ENCODE peak calls at places on chromosomes 16 and 17, in four cellular contexts. L, R, C and P are unnamed samples.

GRCh38 chr16:16009396-16009795 is 60.0 kb downstream of the ABCC1 start:
- DNase-seq in L (no peak), R (no peak), C (no peak), P (no peak)

GRCh38 chr17:73189417-73190099 is 3.3 kb upstream of the COG1 start:
- DNase-seq in L (no peak), R (no peak), C (peak), P (no peak)

GRCh38 chr17:40547079-40547784 is 18.0 kb downstream of the CCR7 start:
- DNase-seq in L (no peak), R (no peak), C (no peak), P (peak)

GRCh38 chr17:31008374-31009035 is 37.7 kb downstream of the RNF135 start:
- DNase-seq in L (peak), R (no peak), C (no peak), P (peak)

GRCh38 chr16:52603015-52603414 is 56.1 kb upstream of the TOX3 start:
- DNase-seq in L (no peak), R (no peak), C (no peak), P (no peak)

GRCh38 chr16:54843424-54843750 is 87.3 kb upstream of the IRX5 start:
- DNase-seq in L (no peak), R (no peak), C (no peak), P (no peak)

GRCh38 chr17:18159551-18160120 is 24.0 kb upstream of the ALKBH5 start:
- DNase-seq in L (no peak), R (no peak), C (no peak), P (no peak)

GRCh38 chr17:38727661-38728220 is 2.4 kb upstream of the CISD3 start:
- DNase-seq in L (no peak), R (no peak), C (no peak), P (no peak)

GRCh38 chr17:35931794-35932419 is 1.3 kb upstream of the RDM1 start:
- DNase-seq in L (no peak), R (no peak), C (no peak), P (no peak)

GRCh38 chr17:78118801-78119241 is 9.7 kb downstream of the TMC6 start:
- DNase-seq in L (no peak), R (no peak), C (no peak), P (no peak)

GRCh38 chr17:4565209-4566141 is 5.1 kb upstream of the GGT6 start:
- DNase-seq in L (no peak), R (no peak), C (peak), P (no peak)

GRCh38 chr16:48963306-48963705 is 318.3 kb downstream of the CBLN1 start:
- DNase-seq in L (no peak), R (no peak), C (no peak), P (no peak)

DNA sequence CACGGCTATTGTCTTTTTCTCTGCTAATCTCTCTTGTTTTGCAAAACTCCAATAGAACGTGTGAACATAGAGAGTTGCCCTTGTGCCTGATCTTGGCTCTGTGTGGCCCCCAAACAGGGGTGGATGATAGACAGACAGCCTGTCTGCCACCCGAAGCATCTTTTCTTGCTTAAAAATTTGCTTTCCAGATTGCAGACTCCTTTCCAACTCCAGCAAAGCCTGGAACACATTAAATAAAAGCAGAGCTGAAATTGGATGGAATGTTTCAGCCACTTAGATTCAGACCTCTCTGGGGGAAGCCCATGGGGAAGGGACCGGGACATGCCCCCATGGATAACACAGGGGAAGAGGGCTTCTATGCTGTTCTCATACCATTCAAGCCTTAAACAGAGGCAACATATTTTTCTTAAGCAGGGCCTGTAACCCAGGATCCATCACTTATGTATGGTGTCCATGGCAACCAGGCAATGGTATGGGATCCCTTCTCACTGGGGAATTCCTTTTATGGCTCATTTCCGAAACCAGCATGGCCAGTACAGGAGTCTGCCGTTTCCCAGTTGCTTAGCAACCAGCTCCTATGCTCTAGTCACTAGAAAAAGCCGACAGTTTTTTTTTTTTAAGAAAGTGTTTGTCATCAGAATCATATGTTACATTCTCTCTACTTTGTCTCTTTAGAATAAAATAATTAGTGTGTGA is 61.9 kb upstream of the MARCHF10 start:
- DNase-seq in L (no peak), R (no peak), C (no peak), P (no peak)
- TF ChIP-seq SPI1 in L (no peak), R (no peak), C (no peak), P (no peak)

GRCh38 chr17:67526700-67527099 is 149.6 kb downstream of the PITPNC1 start:
- DNase-seq in L (no peak), R (no peak), C (no peak), P (no peak)
- TF ChIP-seq SPI1 in L (no peak), R (no peak), C (no peak), P (no peak)

GRCh38 chr16:2785101-2785991 is 2.0 kb downstream of the PRSS33 start:
- DNase-seq in L (no peak), R (no peak), C (peak), P (no peak)

GRCh38 chr16:2786061-2786825 is 1.1 kb downstream of the PRSS33 start:
- DNase-seq in L (no peak), R (no peak), C (no peak), P (no peak)

GRCh38 chr16:2786826-2787151 is 571 bp downstream of the PRSS33 start:
- DNase-seq in L (no peak), R (no peak), C (no peak), P (no peak)

GRCh38 chr16:2787961-2788360 is 601 bp upstream of the PRSS33 start:
- DNase-seq in L (no peak), R (no peak), C (no peak), P (no peak)

GRCh38 chr16:2787406-2787805 is at the start of gene PRSS33:
- DNase-seq in L (no peak), R (no peak), C (no peak), P (no peak)
- TF ChIP-seq SPI1 in L (no peak), R (no peak), C (no peak), P (no peak)

DNA sequence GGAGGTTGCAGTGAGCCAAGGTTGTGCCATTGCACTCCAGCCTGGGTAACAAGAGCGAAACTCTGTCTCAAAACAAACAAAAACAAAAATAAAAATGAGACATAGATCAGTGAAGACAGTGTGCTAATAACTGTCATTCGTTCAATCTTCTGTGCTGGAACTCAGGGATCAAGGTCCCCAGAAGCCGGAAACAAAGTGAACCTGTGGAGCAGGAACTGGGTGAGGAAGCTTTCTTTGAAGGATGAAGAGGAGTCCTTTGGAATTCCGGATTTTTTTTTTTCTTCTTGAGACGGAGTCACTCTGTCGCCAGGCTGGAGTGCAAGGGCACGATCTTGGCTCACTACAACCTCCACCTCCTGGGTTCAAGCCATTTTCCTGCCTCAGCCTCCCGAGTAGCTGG is 2.1 kb upstream of the SLC2A4 start:
- DNase-seq in L (no peak), R (no peak), C (no peak), P (no peak)
- TF ChIP-seq SPI1 in L (no peak), R (no peak), C (no peak), P (no peak)

DNA sequence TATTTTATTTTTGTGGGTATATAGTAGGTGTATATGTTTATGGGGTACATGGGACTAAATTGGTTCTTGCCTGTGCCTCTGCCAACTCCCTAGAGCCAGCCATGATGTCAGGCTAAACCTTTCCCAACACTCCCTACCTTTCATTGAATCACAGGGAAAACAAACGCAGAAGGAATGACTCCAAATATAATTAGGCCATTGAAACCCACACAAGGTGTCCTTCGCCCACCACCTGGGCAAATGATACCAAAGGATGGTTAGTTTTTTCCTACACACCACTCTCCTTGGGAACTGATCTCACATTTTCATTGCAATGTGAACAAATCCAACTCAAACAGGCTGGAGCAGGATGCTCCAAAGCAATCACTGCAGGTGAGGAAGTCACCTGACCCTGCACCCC is 27.5 kb downstream of the WSB1 start:
- DNase-seq in L (no peak), R (no peak), C (no peak), P (no peak)
- TF ChIP-seq SPI1 in L (no peak), R (no peak), C (no peak), P (no peak)

GRCh38 chr16:57367111-57367752 is 5.1 kb upstream of the CX3CL1 start:
- DNase-seq in L (no peak), R (no peak), C (no peak), P (no peak)
- TF ChIP-seq SPI1 in L (no peak), R (no peak), C (no peak), P (no peak)

DNA sequence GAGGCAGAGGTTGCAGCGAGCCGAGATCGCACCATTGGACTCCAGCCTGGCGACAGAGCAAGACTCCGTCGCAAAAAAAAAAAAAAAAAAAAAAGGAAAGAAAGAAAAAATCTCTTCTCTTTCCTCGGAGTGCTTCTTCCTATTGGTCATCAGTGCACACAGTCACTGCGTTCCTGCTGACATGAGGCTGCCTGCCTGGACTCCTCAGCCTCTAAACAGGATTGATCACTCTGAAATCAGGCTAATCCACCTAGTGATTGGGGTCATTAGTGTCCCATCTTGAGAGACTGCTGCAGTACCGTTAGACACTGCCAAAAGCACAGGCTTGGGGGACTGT is 30.8 kb downstream of the PLCD3 start:
- DNase-seq in L (no peak), R (no peak), C (no peak), P (no peak)
- TF ChIP-seq SPI1 in L (no peak), R (no peak), C (no peak), P (no peak)

GRCh38 chr17:7184091-7184488 is 4.9 kb upstream of the ASGR1 start:
- DNase-seq in L (no peak), R (no peak), C (no peak), P (peak)
- TF ChIP-seq SPI1 in L (no peak), R (no peak), C (no peak), P (no peak)